ENCODE peak calls at places on chromosomes 7 and 10, in ten cellular contexts. W is GM23248, E is MM.1S, C is SJSA1, F is lower lobe of right lung, O is IMR-90, G is OCI-LY7, D is tibial artery, Q is tibial nerve, M is kidney. A is an unnamed sample. For H3K4me1, the result is how much of the 10 kb centered on the place peaks cover.

GRCh38 chr7:99618726-99619125 is 2.0 kb downstream of the ZSCAN25 start:
- DNase-seq in G (no peak), E (no peak), Q (no peak), D (no peak), O (peak), F (no peak), C (peak), M (no peak), W (peak), A (no peak)

GRCh38 chr7:155653773-155654172 is 9.3 kb downstream of the RBM33 start:
- DNase-seq in Q (no peak), F (peak), W (peak), C (no peak), M (no peak), D (no peak), E (no peak), G (no peak), O (peak), A (no peak)

GRCh38 chr7:41010418-41010817 is 692.5 kb downstream of the INHBA start:
- DNase-seq in W (no peak), G (no peak), F (no peak), M (no peak), O (peak), D (peak), Q (peak), E (no peak), C (no peak), A (no peak)

GRCh38 chr10:21907436-21907835 is 96.1 kb downstream of the DNAJC1 start:
- DNase-seq in O (no peak), E (no peak), G (no peak), M (no peak), D (no peak), F (no peak), W (no peak), C (no peak), Q (no peak), A (no peak)

GRCh38 chr7:129572205-129572604 is 39.3 kb upstream of the NRF1 start:
- DNase-seq in Q (no peak), W (no peak), M (no peak), G (no peak), F (no peak), E (no peak), C (no peak), O (no peak), D (no peak), A (no peak)

GRCh38 chr7:26197153-26198115 is 3.1 kb downstream of the HNRNPA2B1 start:
- DNase-seq in D (no peak), G (peak), O (no peak), Q (no peak), W (peak), C (no peak), M (no peak), E (no peak), F (no peak), A (no peak)

GRCh38 chr10:23525406-23525805 is 86.5 kb downstream of the OTUD1 start:
- DNase-seq in C (no peak), W (peak), Q (peak), E (peak), M (no peak), F (no peak), D (no peak), O (peak), G (peak), A (peak)

GRCh38 chr10:45375716-45376231 is 1.8 kb downstream of the ALOX5 start:
- DNase-seq in O (no peak), F (no peak), W (no peak), Q (no peak), M (no peak), G (peak), D (no peak), E (no peak), C (no peak), A (no peak)

GRCh38 chr7:6648066-6648814 is 11.1 kb downstream of the ZNF316 start:
- DNase-seq in E (no peak), W (no peak), D (no peak), G (no peak), O (no peak), Q (no peak), C (no peak), F (no peak), M (peak), A (no peak)

GRCh38 chr7:101814081-101814995 is 3.1 kb upstream of the CUX1 start:
- DNase-seq in D (peak), C (peak), O (peak), W (peak), F (peak), G (peak), E (peak), M (peak), Q (no peak), A (peak)

GRCh38 chr10:91632671-91633550 is at the start of gene PPP1R3C:
- DNase-seq in Q (peak), G (no peak), D (peak), W (peak), C (peak), F (peak), O (peak), M (peak), E (peak), A (peak)

GRCh38 chr10:8051109-8051781 is 3.2 kb upstream of the GATA3 start:
- DNase-seq in Q (no peak), F (no peak), O (no peak), G (no peak), E (no peak), W (no peak), D (no peak), M (no peak), C (no peak), A (no peak)

GRCh38 chr7:98944386-98944785 is 66.1 kb downstream of the TRRAP start:
- DNase-seq in C (no peak), G (no peak), E (no peak), O (no peak), Q (no peak), D (no peak), M (no peak), W (no peak), F (no peak), A (no peak)

GRCh38 chr7:134613623-134614347 is 32.9 kb upstream of the BPGM start:
- DNase-seq in F (no peak), G (no peak), W (peak), M (no peak), E (no peak), Q (peak), O (peak), D (peak), C (peak), A (no peak)

GRCh38 chr7:141276031-141276430 is 202.2 kb downstream of the TMEM178B start:
- DNase-seq in O (no peak), C (no peak), G (no peak), W (no peak), E (no peak), F (no peak), D (no peak), Q (no peak), M (no peak), A (no peak)

GRCh38 chr10:118991326-118991725 is 38.2 kb upstream of the NANOS1 start:
- DNase-seq in E (no peak), Q (no peak), D (no peak), O (no peak), W (no peak), C (no peak), F (no peak), G (no peak), M (no peak), A (peak)

GRCh38 chr7:73463260-73463659 is 29.7 kb downstream of the FZD9 start:
- DNase-seq in F (no peak), C (no peak), Q (no peak), W (no peak), D (no peak), O (no peak), G (no peak), E (no peak), M (no peak), A (no peak)

DNA sequence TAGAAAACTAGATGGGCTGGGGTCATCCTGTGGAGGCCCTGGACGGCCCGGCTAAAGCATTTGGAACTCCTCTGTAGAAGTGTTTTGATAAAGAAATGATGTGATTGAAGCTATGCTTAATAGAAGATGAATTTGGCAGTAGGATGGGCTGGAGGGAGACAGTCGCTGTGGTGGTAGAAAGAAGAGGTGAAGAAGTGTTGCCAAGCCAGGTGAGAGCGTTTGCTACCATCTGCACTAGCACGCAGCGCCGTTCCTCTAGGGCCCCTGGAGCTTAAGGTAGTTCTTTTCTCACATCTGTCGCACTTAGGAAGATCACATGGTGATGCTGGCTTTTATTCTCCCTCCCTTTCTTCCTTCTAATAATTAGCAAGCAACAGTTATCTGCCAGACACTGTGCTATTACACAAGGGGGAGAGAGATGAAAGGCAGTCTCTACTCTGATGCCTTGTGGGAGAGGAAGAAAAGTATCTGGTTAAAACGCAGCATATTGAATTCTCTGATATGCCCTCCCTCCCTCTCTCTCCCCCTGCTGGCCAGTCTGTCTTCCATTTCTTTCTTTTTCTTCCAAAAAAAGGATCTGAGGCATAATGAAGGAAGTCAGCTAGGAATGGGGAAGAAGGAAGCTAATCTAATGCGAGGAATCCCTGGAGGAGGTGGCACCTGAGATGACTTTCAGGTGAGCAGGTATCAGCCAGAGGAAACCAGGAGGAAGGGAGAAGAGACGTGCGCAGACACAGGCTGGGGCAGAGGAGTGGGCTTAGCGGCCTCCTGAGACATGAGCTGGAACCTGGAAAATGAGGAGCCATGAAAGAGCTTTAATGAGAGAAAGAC is 162.3 kb upstream of the KLF14 start:
- DNase-seq in C (no peak), D (no peak), G (no peak), O (peak), Q (no peak), F (no peak), M (no peak), E (no peak), W (peak), A (no peak)
- H3K4me1 ChIP-seq in C (half or more), D (half or more), G (under half), O (under half), Q (half or more), F (half or more), M (half or more), E (under half), W (half or more), A (under half)

DNA sequence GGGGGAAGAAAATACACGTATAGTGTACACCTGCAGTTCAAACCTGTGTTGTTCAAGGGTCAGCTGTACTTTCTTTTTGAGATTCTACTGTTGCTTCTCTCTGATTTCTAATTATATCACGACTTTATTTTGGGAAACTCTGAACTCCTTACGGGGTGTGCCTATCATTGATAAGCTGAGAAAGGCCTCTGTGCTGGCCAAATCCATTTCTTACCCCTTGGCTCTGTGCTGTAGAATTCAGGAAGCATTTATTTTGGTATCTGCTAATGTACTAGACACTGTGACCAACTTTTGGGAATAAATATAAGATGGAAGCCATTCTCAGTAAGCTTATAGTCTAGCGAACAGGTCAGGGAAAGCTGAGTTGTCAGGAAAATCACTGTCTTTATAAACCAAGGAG is 26.9 kb upstream of the RPA3 start:
- DNase-seq in Q (no peak), G (no peak), C (no peak), M (no peak), O (no peak), W (no peak), D (no peak), F (no peak), E (no peak), A (no peak)
- H3K27ac ChIP-seq in Q (no peak), G (no peak), C (no peak), M (no peak), O (no peak), W (no peak), D (no peak), F (no peak), E (no peak), A (no peak)

DNA sequence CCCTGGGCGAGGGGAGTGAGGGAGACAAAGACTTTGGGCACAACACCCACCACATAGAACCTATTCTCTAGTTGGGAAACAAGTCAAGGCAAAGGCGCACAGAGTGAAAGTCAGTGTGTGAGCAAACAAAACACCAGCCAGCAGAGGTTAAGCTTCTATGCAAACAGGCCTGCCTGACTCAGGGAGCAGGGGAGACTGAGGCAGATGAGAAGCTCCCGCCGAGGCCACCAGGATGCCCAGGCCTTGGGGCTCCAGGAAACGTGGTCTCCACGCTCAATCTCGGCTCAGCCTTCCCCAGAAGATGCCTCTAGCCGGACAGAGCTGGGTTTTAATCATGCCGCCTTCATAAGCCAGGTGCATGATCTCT is 74.1 kb upstream of the KCNMA1 start:
- DNase-seq in G (no peak), W (no peak), O (no peak), D (no peak), M (no peak), C (no peak), Q (no peak), F (no peak), E (no peak), A (no peak)
- H3K4me3 ChIP-seq in G (no peak), W (no peak), O (no peak), D (no peak), M (no peak), C (no peak), Q (no peak), F (no peak), E (no peak), A (no peak)

DNA sequence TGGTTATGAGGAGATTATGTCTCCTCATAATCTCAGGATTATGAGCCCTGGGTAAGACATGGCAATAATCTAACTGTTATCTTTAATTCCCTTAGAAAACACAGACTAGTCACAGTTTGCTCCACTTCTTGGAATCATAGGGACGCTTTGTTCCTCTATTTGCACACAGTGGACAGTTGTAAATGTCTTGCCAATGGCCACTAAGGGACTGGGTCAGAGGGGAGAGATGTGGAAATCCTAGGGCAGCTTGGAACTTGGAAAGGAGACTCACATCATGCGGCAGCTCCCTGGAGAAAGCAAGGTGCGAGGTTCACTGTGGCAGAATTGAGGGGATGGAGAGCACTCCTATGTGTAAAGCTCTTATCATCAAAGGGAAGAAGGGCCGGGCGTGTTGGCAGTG is 266.1 kb downstream of the PRPF18 start:
- DNase-seq in Q (no peak), G (no peak), C (no peak), W (no peak), O (no peak), F (no peak), M (no peak), D (peak), E (no peak), A (no peak)
- H3K4me1 ChIP-seq in Q (under half), G (under half), C (under half), W (under half), O (under half), F (under half), M (under half), D (under half), E (under half), A (under half)

GRCh38 chr10:13631594-13631993 is 44.8 kb downstream of the PRPF18 start:
- DNase-seq in M (no peak), O (no peak), Q (no peak), E (no peak), W (no peak), C (no peak), D (no peak), F (no peak), G (no peak), A (no peak)

GRCh38 chr10:13633689-13634088 is 46.9 kb downstream of the PRPF18 start:
- DNase-seq in W (no peak), M (no peak), D (peak), F (no peak), O (peak), Q (peak), G (no peak), E (no peak), C (no peak), A (no peak)

GRCh38 chr10:13634207-13634606 is 47.4 kb downstream of the PRPF18 start:
- DNase-seq in G (no peak), C (no peak), W (no peak), Q (no peak), F (no peak), O (no peak), E (no peak), M (no peak), D (no peak), A (no peak)

GRCh38 chr10:13632879-13633437 is 46.2 kb downstream of the PRPF18 start:
- DNase-seq in M (no peak), F (no peak), D (no peak), G (no peak), O (no peak), W (no peak), E (no peak), Q (no peak), C (no peak), A (no peak)

DNA sequence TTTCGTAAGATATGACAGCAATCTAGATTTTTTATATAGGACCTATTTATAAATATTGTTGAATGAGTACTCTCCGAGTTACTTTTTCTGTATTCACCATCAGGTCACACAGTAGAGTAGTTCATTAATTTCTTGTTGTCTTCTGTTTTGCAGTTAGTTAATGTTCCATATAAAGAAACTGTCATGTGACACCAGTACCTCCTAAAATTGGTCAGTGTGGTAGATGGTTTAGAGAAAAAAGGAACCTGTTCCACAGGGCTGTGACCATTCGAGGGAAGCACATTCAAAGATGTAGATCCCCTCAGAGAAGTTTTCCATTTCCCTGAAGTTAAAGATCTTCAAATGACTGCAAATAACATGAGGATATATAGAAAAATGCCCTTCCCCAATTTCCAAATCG is 45.6 kb downstream of the PRPF18 start:
- DNase-seq in W (no peak), C (no peak), G (no peak), E (no peak), O (no peak), F (no peak), Q (no peak), M (no peak), D (no peak), A (no peak)
- H3K27ac ChIP-seq in W (no peak), C (no peak), G (no peak), E (no peak), O (no peak), F (peak), Q (no peak), M (no peak), D (no peak), A (no peak)

DNA sequence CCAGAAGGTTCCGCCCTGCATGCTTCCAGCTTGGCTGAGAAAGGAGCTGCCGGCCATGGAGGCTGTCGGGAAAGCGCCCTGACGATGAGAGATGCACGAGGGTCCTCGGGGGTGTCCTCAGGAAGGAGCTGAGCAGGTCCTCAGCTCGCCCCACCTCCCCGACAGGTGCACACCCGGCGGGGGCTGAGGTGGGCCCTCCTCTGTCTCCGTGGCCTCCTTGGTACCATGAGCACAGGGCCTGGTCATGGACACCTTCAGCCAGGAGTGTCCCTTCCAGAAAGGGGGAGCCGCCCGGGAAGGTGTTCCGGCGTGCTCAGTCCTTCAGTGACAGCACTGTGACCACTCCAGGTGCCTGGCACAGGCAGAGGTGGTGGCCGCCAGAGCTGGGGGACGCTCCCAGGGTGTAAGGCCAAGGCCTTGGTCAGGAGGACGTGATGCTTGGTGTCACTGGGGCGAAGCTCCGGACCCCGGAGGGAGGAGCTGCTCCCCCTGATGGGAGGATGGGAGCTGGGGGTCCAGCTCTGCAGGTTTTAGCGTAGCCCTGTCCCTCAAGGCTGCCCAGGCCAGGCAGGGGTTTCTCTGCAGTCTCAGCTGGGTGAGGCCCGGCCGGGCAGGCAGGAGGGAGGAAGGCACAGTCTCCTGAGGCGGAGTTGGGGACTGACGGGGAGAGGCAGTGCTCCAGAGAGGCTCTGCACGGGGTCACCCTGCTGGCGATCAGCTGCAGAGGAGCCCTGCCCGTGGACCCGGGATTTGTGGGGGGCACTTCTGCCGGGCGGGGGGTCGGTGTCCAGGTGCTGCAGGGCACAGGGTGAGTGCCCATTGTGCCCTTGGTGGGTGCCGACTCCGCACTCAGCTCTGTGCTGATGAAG is 56.6 kb upstream of the DNAJB6 start:
- DNase-seq in M (peak), W (no peak), C (no peak), Q (no peak), D (no peak), G (no peak), F (peak), E (no peak), O (no peak), A (no peak)
- H3K4me3 ChIP-seq in M (no peak), W (peak), C (no peak), Q (peak), D (peak), G (no peak), F (peak), E (no peak), O (no peak), A (no peak)

DNA sequence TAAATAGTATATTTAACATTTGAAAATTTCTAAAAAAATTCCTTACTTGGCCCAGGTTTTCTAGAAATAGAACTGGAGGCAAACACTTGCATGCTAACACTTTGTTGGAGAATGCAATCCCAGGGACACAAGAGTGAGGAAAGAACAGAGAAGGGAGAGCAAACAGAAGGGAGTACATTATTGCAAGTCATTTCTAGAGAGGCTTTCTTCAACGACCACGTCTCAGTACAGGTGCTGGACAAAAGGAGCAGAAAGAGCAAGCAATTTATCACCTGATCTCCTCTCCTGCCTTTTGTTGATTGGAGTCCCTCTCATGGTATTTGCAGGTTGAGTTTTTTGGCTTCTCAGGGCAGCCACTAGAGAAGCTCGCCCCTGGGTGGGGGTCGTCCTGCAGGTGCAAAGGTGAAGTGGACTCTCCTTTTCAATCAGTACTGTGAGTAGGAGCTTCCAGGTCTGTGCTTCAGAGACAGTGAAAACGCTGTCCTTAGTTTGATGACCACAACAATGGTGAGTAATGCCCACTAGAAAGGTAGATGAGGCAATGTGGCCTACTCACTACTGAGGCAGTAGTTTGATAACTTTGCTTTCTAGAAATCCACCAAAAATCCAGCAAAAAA is 5.2 kb downstream of the CPED1 start:
- DNase-seq in D (no peak), W (peak), F (no peak), C (no peak), O (peak), M (no peak), G (no peak), Q (no peak), E (no peak), A (no peak)
- H3K4me1 ChIP-seq in D (under half), W (half or more), F (half or more), C (under half), O (under half), M (under half), G (under half), Q (under half), E (half or more), A (under half)

A was measured in SJCRH30.